ENCODE peak calls at places on chromosome 16, in ten cellular contexts. B is stomach, K is GM12891, C is adrenal gland, Q is A549, M is body of pancreas, J is tibial nerve, H is ovary, X is prostate gland, F is uterus. N is an unnamed sample.

GRCh38 chr16:50587543-50587942 is 39.3 kb downstream of the NKD1 start:
- DNase-seq in X (no peak), M (no peak), C (no peak), Q (no peak), K (no peak), H (no peak), F (no peak), B (no peak), J (no peak), N (no peak)

GRCh38 chr16:85055503-85056210 is 28.1 kb downstream of the KIAA0513 start:
- DNase-seq in X (peak), F (peak), K (peak), B (peak), J (peak), H (no peak), M (no peak), Q (no peak), C (peak), N (peak)

GRCh38 chr16:187330-187729 is 7.1 kb downstream of the HBQ1 start:
- DNase-seq in M (no peak), C (no peak), X (no peak), K (no peak), H (no peak), J (no peak), F (no peak), B (no peak), Q (no peak), N (no peak)

GRCh38 chr16:50371936-50372595 is 3.3 kb upstream of the BRD7 start:
- DNase-seq in Q (no peak), B (no peak), M (no peak), F (no peak), K (no peak), C (peak), H (peak), J (no peak), X (no peak), N (no peak)

GRCh38 chr16:65936096-65936495 is 430.4 kb upstream of the CDH5 start:
- DNase-seq in X (no peak), B (no peak), Q (no peak), K (no peak), F (no peak), J (no peak), H (no peak), C (no peak), M (no peak), N (no peak)

GRCh38 chr16:76565542-76565941 is 288.3 kb downstream of the CNTNAP4 start:
- DNase-seq in X (no peak), F (no peak), K (no peak), B (no peak), J (no peak), M (no peak), H (no peak), C (no peak), Q (no peak), N (no peak)

GRCh38 chr16:52254753-52255152 is 292.2 kb downstream of the TOX3 start:
- DNase-seq in K (no peak), B (no peak), H (no peak), F (no peak), M (no peak), C (no peak), J (no peak), Q (no peak), X (no peak), N (no peak)

GRCh38 chr16:67177743-67178699 is 5.7 kb downstream of the MATCAP1 start:
- DNase-seq in X (peak), B (peak), J (no peak), M (peak), Q (peak), K (peak), F (no peak), C (peak), H (no peak), N (no peak)

GRCh38 chr16:58684354-58685083 is at the start of gene SLC38A7:
- DNase-seq in H (peak), K (peak), F (peak), X (peak), M (peak), Q (peak), C (peak), J (peak), B (peak), N (peak)

GRCh38 chr16:70482624-70483023 is 28.2 kb downstream of the FCSK start:
- DNase-seq in B (no peak), X (no peak), J (no peak), M (no peak), C (no peak), H (no peak), F (no peak), K (no peak), Q (no peak), N (peak)

GRCh38 chr16:58511933-58512815 is 3.1 kb upstream of the SETD6 start:
- DNase-seq in C (peak), J (peak), M (peak), B (peak), X (peak), K (peak), H (peak), F (peak), Q (peak), N (peak)

GRCh38 chr16:52203096-52203495 is 343.8 kb downstream of the TOX3 start:
- DNase-seq in X (no peak), K (no peak), C (no peak), M (no peak), J (no peak), H (no peak), Q (no peak), F (no peak), B (no peak), N (no peak)

GRCh38 chr16:75065149-75065807 is 51.3 kb downstream of the LDHD start:
- DNase-seq in J (no peak), M (no peak), F (no peak), H (no peak), C (no peak), X (peak), Q (no peak), K (no peak), B (no peak), N (no peak)

GRCh38 chr16:6684076-6684673 is 648.5 kb upstream of the RBFOX1 start:
- DNase-seq in J (no peak), K (peak), F (no peak), C (no peak), H (no peak), B (no peak), M (peak), Q (peak), X (peak), N (peak)

GRCh38 chr16:50469744-50470301 is 78.4 kb upstream of the NKD1 start:
- DNase-seq in C (no peak), M (no peak), K (no peak), Q (no peak), H (no peak), B (no peak), X (no peak), J (no peak), F (no peak), N (no peak)

GRCh38 chr16:27424772-27425498 is 23.0 kb downstream of the IL21R start:
- DNase-seq in X (no peak), F (no peak), K (no peak), M (no peak), C (no peak), Q (no peak), J (no peak), B (no peak), H (no peak), N (no peak)

GRCh38 chr16:69861276-69862030 is 89.7 kb upstream of the CLEC18A start:
- DNase-seq in M (peak), H (peak), X (peak), Q (no peak), J (peak), F (peak), K (no peak), B (peak), C (peak), N (no peak)

GRCh38 chr16:24950275-24950674 is 64.9 kb downstream of the ARHGAP17 start:
- DNase-seq in B (no peak), J (no peak), H (no peak), C (peak), F (no peak), K (no peak), M (no peak), X (no peak), Q (no peak), N (peak)

GRCh38 chr16:69917739-69918138 is 33.4 kb upstream of the CLEC18A start:
- DNase-seq in B (no peak), C (peak), M (peak), F (peak), J (peak), Q (peak), K (no peak), X (no peak), H (peak), N (peak)

GRCh38 chr16:31451681-31452351 is 7.5 kb upstream of the ARMC5 start:
- DNase-seq in Q (peak), J (no peak), X (peak), C (peak), K (no peak), H (peak), M (peak), B (peak), F (no peak), N (peak)

GRCh38 chr16:81556715-81557284 is 112.2 kb downstream of the CMIP start:
- DNase-seq in B (no peak), C (peak), F (peak), K (no peak), Q (no peak), J (no peak), M (no peak), H (no peak), X (no peak), N (no peak)

GRCh38 chr16:69727916-69728270 is 1.5 kb upstream of the NQO1 start:
- DNase-seq in H (no peak), M (no peak), X (no peak), Q (no peak), K (no peak), J (no peak), B (peak), F (no peak), C (peak), N (no peak)

GRCh38 chr16:11016993-11017392 is 72.6 kb downstream of the CLEC16A start:
- DNase-seq in B (peak), Q (peak), M (peak), H (no peak), J (no peak), C (peak), K (no peak), F (peak), X (peak), N (peak)

GRCh38 chr16:29915590-29916247 is 10.3 kb downstream of the KCTD13 start:
- DNase-seq in Q (peak), B (no peak), F (no peak), M (no peak), C (no peak), H (no peak), J (no peak), K (no peak), X (no peak), N (no peak)

GRCh38 chr16:49750341-49751011 is 105.4 kb downstream of the ZNF423 start:
- DNase-seq in M (no peak), H (no peak), B (no peak), J (no peak), K (no peak), F (no peak), X (no peak), C (peak), Q (no peak), N (no peak)

GRCh38 chr16:85550422-85551318 is 62.5 kb upstream of the GSE1 start:
- DNase-seq in B (no peak), H (no peak), F (no peak), J (no peak), C (no peak), K (no peak), X (no peak), M (no peak), Q (no peak), N (no peak)

GRCh38 chr16:24988593-24989338 is 26.4 kb downstream of the ARHGAP17 start:
- DNase-seq in H (no peak), M (peak), F (peak), X (peak), Q (peak), K (no peak), C (peak), J (peak), B (peak), N (no peak)

GRCh38 chr16:85746431-85747227 is 4.3 kb downstream of the C16orf74 start:
- DNase-seq in M (no peak), K (no peak), X (no peak), H (no peak), J (no peak), B (no peak), C (no peak), Q (peak), F (no peak), N (peak)

GRCh38 chr16:1094124-1094479 is 1.9 kb downstream of the C1QTNF8 start:
- DNase-seq in M (no peak), H (no peak), K (no peak), J (no peak), Q (no peak), B (no peak), F (no peak), C (no peak), X (no peak), N (no peak)

GRCh38 chr16:56636616-56637413 is 1.7 kb upstream of the MT1A start:
- DNase-seq in J (no peak), Q (no peak), F (no peak), K (no peak), B (no peak), C (no peak), M (no peak), H (no peak), X (no peak), N (no peak)

GRCh38 chr16:84700518-84701277 is 898 bp downstream of the USP10 start:
- DNase-seq in H (no peak), J (peak), K (no peak), X (peak), Q (peak), F (no peak), M (peak), B (no peak), C (no peak), N (no peak)

GRCh38 chr16:7025616-7026190 is 306.9 kb upstream of the RBFOX1 start:
- DNase-seq in K (peak), C (peak), Q (peak), J (peak), H (no peak), X (peak), M (peak), F (peak), B (peak), N (peak)

GRCh38 chr16:85454171-85454883 is 158.8 kb upstream of the GSE1 start:
- DNase-seq in B (no peak), C (no peak), K (no peak), J (no peak), Q (no peak), M (no peak), H (no peak), X (no peak), F (no peak), N (no peak)

GRCh38 chr16:69114976-69115355 is 9.5 kb downstream of the HAS3 start:
- DNase-seq in M (no peak), F (no peak), K (no peak), Q (no peak), C (no peak), H (no peak), X (no peak), J (no peak), B (no peak), N (no peak)

GRCh38 chr16:85986931-85987749 is 88.2 kb downstream of the IRF8 start:
- DNase-seq in F (no peak), H (no peak), K (peak), Q (no peak), B (no peak), X (no peak), M (no peak), C (no peak), J (no peak), N (peak)

GRCh38 chr16:87581867-87582220 is 20.5 kb upstream of the JPH3 start:
- DNase-seq in J (peak), H (peak), Q (peak), F (peak), M (peak), C (peak), X (peak), B (peak), K (no peak), N (peak)

GRCh38 chr16:2514333-2515179 is 804 bp downstream of the ATP6V0C start:
- DNase-seq in K (no peak), M (peak), B (peak), C (peak), J (no peak), Q (no peak), F (no peak), H (no peak), X (no peak), N (no peak)

GRCh38 chr16:2512920-2513404 is 790 bp upstream of the ATP6V0C start:
- DNase-seq in K (no peak), X (no peak), F (no peak), C (peak), B (no peak), H (no peak), J (no peak), Q (no peak), M (peak), N (no peak)

GRCh38 chr16:2511996-2512919 is 1.5 kb upstream of the ATP6V0C start:
- DNase-seq in F (no peak), H (no peak), J (no peak), C (no peak), B (no peak), M (peak), K (no peak), Q (no peak), X (no peak), N (no peak)

GRCh38 chr16:2515180-2515803 is 1.5 kb downstream of the ATP6V0C start:
- DNase-seq in K (no peak), J (no peak), H (no peak), C (peak), F (no peak), B (peak), X (no peak), Q (no peak), M (peak), N (no peak)

GRCh38 chr16:2513405-2514332 is at the start of gene ATP6V0C:
- DNase-seq in B (peak), K (peak), C (peak), Q (peak), M (peak), X (peak), H (peak), J (peak), F (peak), N (peak)
- TF ChIP-seq POLR2A in B (no peak), K (peak), C (peak), Q (peak), M (peak), X (peak), H (peak), J (peak), F (peak), N (peak)

GRCh38 chr16:48609453-48610023 is 442 bp downstream of the N4BP1 start:
- DNase-seq in K (no peak), H (no peak), J (no peak), F (peak), X (peak), Q (peak), C (peak), M (peak), B (peak), N (peak)
- TF ChIP-seq POLR2A in K (no peak), H (no peak), J (no peak), F (no peak), X (no peak), Q (no peak), C (no peak), M (no peak), B (no peak), N (no peak)

GRCh38 chr16:89696598-89697128 is 4.8 kb downstream of the SPATA2L start:
- DNase-seq in X (no peak), C (no peak), K (no peak), M (no peak), B (no peak), J (no peak), Q (no peak), F (no peak), H (peak), N (no peak)
- TF ChIP-seq POLR2A in X (no peak), C (no peak), K (no peak), M (no peak), B (no peak), J (no peak), Q (no peak), F (no peak), H (no peak), N (no peak)

GRCh38 chr16:72013888-72014538 is 5.5 kb downstream of the DHODH start:
- DNase-seq in H (peak), F (no peak), B (no peak), K (no peak), J (no peak), Q (no peak), X (no peak), M (no peak), C (peak), N (no peak)

GRCh38 chr16:72013389-72013788 is 4.8 kb downstream of the DHODH start:
- DNase-seq in M (no peak), J (no peak), H (peak), B (no peak), X (no peak), K (no peak), F (peak), C (no peak), Q (no peak), N (no peak)

GRCh38 chr16:72009779-72010178 is 1.2 kb downstream of the DHODH start:
- DNase-seq in J (no peak), B (no peak), K (no peak), X (no peak), F (no peak), Q (no peak), H (no peak), M (no peak), C (no peak), N (no peak)

GRCh38 chr16:72012607-72013006 is 4.1 kb downstream of the DHODH start:
- DNase-seq in F (no peak), B (no peak), X (no peak), Q (no peak), H (no peak), J (no peak), C (no peak), K (no peak), M (no peak), N (no peak)

GRCh38 chr16:72008424-72009216 is at the start of gene DHODH:
- DNase-seq in C (peak), H (peak), B (peak), X (peak), J (peak), M (peak), Q (peak), K (peak), F (peak), N (peak)
- TF ChIP-seq POLR2A in C (peak), H (peak), B (no peak), X (peak), J (peak), M (peak), Q (peak), K (peak), F (peak), N (peak)

GRCh38 chr16:3173892-3174617 is 13.9 kb upstream of the OR1F1 start:
- DNase-seq in H (no peak), J (no peak), B (no peak), M (no peak), F (no peak), X (no peak), Q (peak), C (no peak), K (peak), N (peak)
- TF ChIP-seq POLR2A in H (no peak), J (no peak), B (no peak), M (no peak), F (no peak), X (no peak), Q (no peak), C (no peak), K (no peak), N (no peak)

GRCh38 chr16:2250652-2251280 is 621 bp downstream of the ECI1 start:
- DNase-seq in J (no peak), X (no peak), C (peak), M (peak), B (peak), Q (no peak), H (no peak), F (no peak), K (no peak), N (no peak)

GRCh38 chr16:2253293-2253692 is 1.9 kb upstream of the ECI1 start:
- DNase-seq in J (no peak), C (no peak), F (no peak), X (no peak), B (no peak), M (no peak), K (no peak), H (no peak), Q (no peak), N (no peak)

GRCh38 chr16:2252806-2253148 is 1.4 kb upstream of the ECI1 start:
- DNase-seq in J (no peak), F (no peak), B (no peak), H (no peak), Q (no peak), X (no peak), M (no peak), C (no peak), K (no peak), N (no peak)

GRCh38 chr16:2246301-2246885 is 5.0 kb downstream of the ECI1 start:
- DNase-seq in K (no peak), M (no peak), F (no peak), H (no peak), Q (no peak), B (no peak), J (no peak), C (no peak), X (no peak), N (no peak)

GRCh38 chr16:2251281-2252111 is at the start of gene ECI1:
- DNase-seq in K (peak), M (peak), C (peak), Q (peak), F (peak), J (peak), X (peak), B (peak), H (peak), N (peak)
- TF ChIP-seq POLR2A in K (peak), M (peak), C (peak), Q (peak), F (peak), J (peak), X (peak), B (no peak), H (peak), N (peak)